ENCODE peak calls at places on chromosomes 1 and 21, in eight cellular contexts. I is heart left ventricle; A is hepatocyte; K is neural progenitor cell; G is SJSA1; U is choroid plexus epithelial cell; W is CD8-positive, alpha-beta memory T cell; L is CD8-positive, alpha-beta T cell. F is an unnamed sample.

GRCh38 chr1:23376890-23377811 is 7.5 kb upstream of the ZNF436 start:
- DNase-seq in I (peak), A (peak), K (peak), G (peak), U (peak), W (no peak), L (no peak), F (peak)

GRCh38 chr1:61612600-61612999 is 112.3 kb downstream of the TM2D1 start:
- DNase-seq in I (no peak), A (no peak), K (no peak), G (no peak), U (no peak), W (no peak), L (no peak), F (no peak)

GRCh38 chr1:84271452-84272273 is 29.8 kb upstream of the SAMD13 start:
- DNase-seq in I (no peak), A (peak), K (peak), G (peak), U (peak), W (no peak), L (no peak), F (peak)

GRCh38 chr1:47262787-47263413 is 30.9 kb upstream of the TAL1 start:
- DNase-seq in I (peak), A (peak), K (peak), G (peak), U (peak), W (no peak), L (peak), F (peak)

GRCh38 chr21:33362044-33362555 is 37.3 kb downstream of the IFNAR1 start:
- DNase-seq in I (no peak), A (peak), K (peak), G (no peak), U (peak), W (peak), L (peak), F (no peak)

GRCh38 chr1:200729863-200730262 is 8.8 kb upstream of the CAMSAP2 start:
- DNase-seq in I (no peak), A (no peak), K (no peak), G (no peak), U (peak), W (no peak), L (no peak), F (peak)

GRCh38 chr1:74505889-74506288 is 6.5 kb downstream of the LRRC53 start:
- DNase-seq in I (no peak), A (no peak), K (no peak), G (no peak), U (no peak), W (no peak), L (no peak), F (no peak)

GRCh38 chr1:61825398-61825797 is 83.1 kb downstream of the PATJ start:
- DNase-seq in I (no peak), A (peak), K (no peak), G (no peak), U (no peak), W (no peak), L (no peak), F (no peak)

GRCh38 chr21:46130721-46131720 is 24.4 kb downstream of the FTCD start:
- DNase-seq in I (peak), A (no peak), K (no peak), G (no peak), U (no peak), W (no peak), L (no peak), F (peak)

GRCh38 chr1:27307851-27308598 is 13.9 kb upstream of the TMEM222 start:
- DNase-seq in I (no peak), A (no peak), K (peak), G (no peak), U (no peak), W (no peak), L (no peak), F (no peak)

GRCh38 chr1:80657048-80657653 is 1143.6 kb upstream of the ADGRL2 start:
- DNase-seq in I (no peak), A (peak), K (no peak), G (no peak), U (no peak), W (no peak), L (no peak), F (no peak)

GRCh38 chr1:178536844-178537371 is 24.0 kb downstream of the TEX35 start:
- DNase-seq in I (peak), A (peak), K (no peak), G (no peak), U (peak), W (no peak), L (no peak), F (peak)

GRCh38 chr1:91864017-91864700 is 21.8 kb downstream of the TGFBR3 start:
- DNase-seq in I (no peak), A (no peak), K (no peak), G (peak), U (peak), W (no peak), L (no peak), F (peak)

GRCh38 chr1:51415963-51416362 is 85.6 kb upstream of the TTC39A start:
- DNase-seq in I (no peak), A (no peak), K (no peak), G (no peak), U (no peak), W (no peak), L (no peak), F (no peak)
- H3K4me3 ChIP-seq in I (no peak), A (no peak), K (no peak), G (no peak), U (no peak), W (no peak), L (no peak), F (no peak)

GRCh38 chr1:39164256-39164655 is 40.2 kb upstream of the MACF1 start:
- DNase-seq in I (no peak), A (no peak), K (no peak), G (no peak), U (no peak), W (no peak), L (no peak), F (no peak)

GRCh38 chr1:39160703-39161102 is 43.8 kb upstream of the MACF1 start:
- DNase-seq in I (no peak), A (no peak), K (no peak), G (no peak), U (peak), W (no peak), L (no peak), F (no peak)

GRCh38 chr1:39165488-39165887 is 39.0 kb upstream of the MACF1 start:
- DNase-seq in I (no peak), A (no peak), K (no peak), G (no peak), U (no peak), W (no peak), L (no peak), F (no peak)

GRCh38 chr1:39165049-39165448 is 39.4 kb upstream of the MACF1 start:
- DNase-seq in I (no peak), A (peak), K (peak), G (no peak), U (peak), W (no peak), L (no peak), F (no peak)

DNA sequence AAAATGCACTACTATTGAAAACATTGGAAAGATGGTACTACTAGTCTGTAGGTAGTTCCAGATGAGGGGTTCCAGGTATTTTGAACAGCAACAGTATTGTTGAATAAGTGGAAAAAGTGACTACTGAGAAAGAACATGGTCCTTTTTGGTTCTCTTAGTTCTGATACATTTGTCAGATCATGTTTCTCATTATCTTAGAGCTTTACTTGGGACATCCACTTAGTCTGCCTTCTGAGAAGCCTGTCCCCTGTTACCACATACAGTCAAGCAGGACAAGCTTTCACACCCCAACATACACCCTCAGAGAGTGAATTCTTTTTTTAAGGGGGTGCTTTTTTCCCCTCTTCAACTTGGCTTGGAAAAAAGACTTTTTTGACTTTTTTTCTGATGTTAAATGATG is 41.0 kb upstream of the MACF1 start:
- DNase-seq in I (no peak), A (no peak), K (no peak), G (no peak), U (no peak), W (no peak), L (no peak), F (no peak)
- H3K4me3 ChIP-seq in I (no peak), A (no peak), K (no peak), G (no peak), U (no peak), W (no peak), L (no peak), F (no peak)

DNA sequence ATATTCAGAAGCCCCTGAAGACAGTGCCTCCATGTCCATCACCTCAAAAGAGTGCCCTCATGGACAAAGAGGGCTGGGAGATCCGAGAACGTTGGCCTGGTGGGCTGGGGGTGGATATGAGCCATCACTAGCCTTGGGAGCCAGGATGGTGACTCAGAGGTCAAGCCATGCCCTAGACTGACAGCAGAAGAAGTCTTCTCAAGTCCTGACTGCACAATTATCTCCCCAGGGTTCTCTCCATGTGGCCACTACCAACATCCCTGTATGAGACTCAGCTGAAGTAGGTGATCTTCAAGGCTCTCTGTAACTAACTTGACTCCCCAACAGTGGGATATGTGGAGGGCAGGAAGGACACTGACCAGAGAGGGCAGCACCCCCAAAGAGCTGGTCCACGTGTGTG is 7.1 kb upstream of the USF1 start:
- DNase-seq in I (no peak), A (no peak), K (no peak), G (no peak), U (peak), W (no peak), L (no peak), F (peak)
- H3K4me3 ChIP-seq in I (no peak), A (no peak), K (no peak), G (no peak), U (no peak), W (no peak), L (no peak), F (no peak)

DNA sequence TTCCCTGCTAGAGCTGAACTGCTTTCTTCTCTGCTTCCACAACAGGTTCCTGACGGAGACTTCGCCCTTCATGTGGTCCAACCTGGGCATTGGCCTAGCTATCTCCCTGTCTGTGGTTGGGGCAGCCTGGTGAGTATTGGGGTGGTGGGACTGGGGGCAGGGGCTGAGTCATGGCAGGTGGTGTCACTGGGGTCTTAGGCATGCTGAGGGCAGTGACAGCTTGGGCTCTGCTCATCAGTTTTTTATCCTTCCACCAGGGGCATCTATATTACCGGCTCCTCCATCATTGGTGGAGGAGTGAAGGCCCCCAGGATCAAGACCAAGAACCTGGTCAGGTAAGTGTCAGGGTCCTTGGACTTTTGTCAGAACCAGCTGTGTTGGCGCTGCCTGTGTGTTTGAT is 1.3 kb downstream of the ATP6V0B start:
- DNase-seq in I (no peak), A (no peak), K (no peak), G (no peak), U (no peak), W (no peak), L (no peak), F (no peak)
- H3K4me3 ChIP-seq in I (peak), A (peak), K (peak), G (peak), U (peak), W (peak), L (peak), F (peak)

GRCh38 chr1:12345350-12346217 is 115.8 kb downstream of the VPS13D start:
- DNase-seq in I (no peak), A (no peak), K (no peak), G (no peak), U (no peak), W (no peak), L (peak), F (no peak)
- H3K4me3 ChIP-seq in I (no peak), A (no peak), K (no peak), G (no peak), U (no peak), W (peak), L (no peak), F (no peak)

DNA sequence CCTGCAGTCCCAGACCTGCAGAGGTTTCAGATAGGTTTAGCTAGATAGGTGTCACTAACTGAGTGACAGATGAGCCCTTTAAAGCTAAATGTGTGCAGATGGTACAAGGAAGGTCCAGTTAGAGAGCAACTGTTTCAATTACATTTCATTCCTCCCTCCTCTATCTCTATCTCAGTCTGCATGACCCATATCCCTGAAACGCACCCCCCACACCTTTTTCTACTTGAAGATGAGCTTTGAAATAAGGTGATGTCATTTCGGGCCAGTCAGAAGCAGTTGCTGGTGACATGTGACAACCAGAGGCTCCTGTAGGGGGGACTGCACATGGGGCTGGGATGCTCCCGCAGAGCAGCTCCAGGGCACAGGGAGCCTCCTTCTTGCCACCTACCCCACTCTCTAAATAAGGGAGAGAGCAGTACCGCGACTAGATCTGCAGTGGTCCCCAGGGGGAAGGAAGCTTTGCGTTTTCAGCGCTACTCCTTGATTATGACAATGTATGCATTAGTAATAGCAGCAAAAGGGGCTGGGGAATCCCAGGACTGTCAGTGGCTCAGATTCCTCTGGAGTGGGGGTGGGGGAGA is 4.3 kb downstream of the ATP8B2 start:
- DNase-seq in I (no peak), A (no peak), K (no peak), G (no peak), U (no peak), W (no peak), L (no peak), F (no peak)
- H3K4me3 ChIP-seq in I (no peak), A (no peak), K (peak), G (no peak), U (no peak), W (peak), L (peak), F (no peak)

DNA sequence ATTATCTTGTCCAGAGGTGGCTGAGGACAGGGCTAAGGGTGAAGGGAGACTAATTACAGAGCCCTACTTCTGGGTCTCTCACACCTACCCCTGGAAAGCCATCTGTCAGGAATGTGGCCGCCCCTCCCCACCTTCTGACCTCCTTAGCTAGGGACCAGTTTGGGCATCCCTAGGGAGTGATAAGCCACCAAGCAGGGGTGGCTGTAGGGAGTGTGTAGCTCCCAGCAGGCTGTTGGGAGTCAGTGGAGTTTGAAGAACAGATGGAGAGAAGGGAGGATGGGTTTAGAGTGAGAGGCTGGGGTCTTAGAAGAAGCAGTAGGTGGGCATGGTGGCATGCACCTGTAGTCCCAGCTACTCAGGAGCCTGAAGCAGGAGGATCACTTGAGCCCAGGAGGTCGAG is 808 bp upstream of the SERINC2 start:
- DNase-seq in I (no peak), A (no peak), K (no peak), G (no peak), U (no peak), W (no peak), L (no peak), F (no peak)
- H3K4me3 ChIP-seq in I (no peak), A (peak), K (no peak), G (peak), U (no peak), W (no peak), L (no peak), F (no peak)

GRCh38 chr1:50106095-50106761 is 2.5 kb upstream of the ELAVL4 start:
- DNase-seq in I (no peak), A (no peak), K (no peak), G (no peak), U (no peak), W (no peak), L (no peak), F (no peak)

GRCh38 chr1:50108497-50109073 is at the start of gene ELAVL4:
- DNase-seq in I (no peak), A (no peak), K (no peak), G (no peak), U (no peak), W (no peak), L (no peak), F (no peak)

GRCh38 chr1:50103615-50104081 is 5.1 kb upstream of the ELAVL4 start:
- DNase-seq in I (no peak), A (no peak), K (no peak), G (no peak), U (no peak), W (no peak), L (no peak), F (no peak)

GRCh38 chr1:50109647-50110075 is 941 bp downstream of the ELAVL4 start:
- DNase-seq in I (peak), A (no peak), K (no peak), G (no peak), U (peak), W (no peak), L (no peak), F (peak)

GRCh38 chr1:50105430-50105829 is 3.3 kb upstream of the ELAVL4 start:
- DNase-seq in I (no peak), A (no peak), K (no peak), G (no peak), U (no peak), W (no peak), L (no peak), F (no peak)
- H3K4me3 ChIP-seq in I (no peak), A (no peak), K (no peak), G (no peak), U (no peak), W (no peak), L (no peak), F (no peak)

DNA sequence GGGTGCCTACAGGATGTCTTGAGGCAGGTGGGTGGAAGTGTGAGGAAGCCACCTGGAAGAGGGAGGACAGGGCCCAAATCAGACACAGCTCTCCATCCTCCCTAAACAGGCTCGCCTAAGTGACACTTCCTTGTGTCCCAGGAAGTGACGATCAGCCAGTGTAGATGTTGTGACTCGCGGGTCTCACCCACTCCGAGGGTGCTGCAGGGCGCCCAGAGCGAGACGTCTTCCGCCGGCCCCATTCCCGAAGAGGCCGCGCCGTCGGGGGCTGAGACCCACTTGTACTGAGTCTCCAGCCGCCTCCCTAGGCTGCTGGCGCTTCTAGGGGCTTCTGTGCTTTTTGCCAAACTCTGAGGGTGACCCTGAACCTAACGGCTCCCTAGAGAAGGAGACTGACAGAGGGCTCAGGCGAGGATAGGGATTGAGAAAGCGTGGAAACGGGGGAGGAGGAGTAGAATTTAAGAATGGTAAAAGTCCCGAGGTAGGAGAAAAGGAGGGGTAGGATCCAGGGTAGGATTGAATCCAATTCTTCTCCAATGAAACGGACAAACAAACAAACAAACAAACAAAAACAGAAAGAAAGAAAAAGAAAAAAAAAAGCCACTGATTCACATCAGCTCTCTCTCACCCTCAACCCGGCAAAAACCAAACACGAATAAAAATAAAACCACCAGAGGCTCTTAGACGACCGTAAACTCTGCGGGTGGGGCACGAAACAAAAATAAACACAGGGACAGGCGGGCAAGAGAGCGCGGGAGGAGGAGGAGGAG is 472 bp upstream of the MARK1 start:
- DNase-seq in I (peak), A (peak), K (peak), G (no peak), U (peak), W (no peak), L (no peak), F (no peak)
- H3K4me3 ChIP-seq in I (peak), A (peak), K (peak), G (peak), U (peak), W (no peak), L (peak), F (peak)

F was measured in fibroblast of mammary gland.